ENCODE peak calls at places on chromosomes 3 and 15, in six cellular contexts. One of them, this sample, is unnamed.

GRCh38 chr15:69451951-69452701 is 492 bp upstream of the RPLP1 start:
- DNase-seq in foreskin keratinocyte: no peak
- DNase-seq in cardiac fibroblast: peak
- DNase-seq in amniotic stem cell: no peak
- DNase-seq in SHP77: peak
- DNase-seq in head of caudate nucleus: no peak
- DNase-seq in this sample: peak

GRCh38 chr15:38857814-38858213 is 293.2 kb upstream of the RASGRP1 start:
- DNase-seq in foreskin keratinocyte: no peak
- DNase-seq in cardiac fibroblast: no peak
- DNase-seq in amniotic stem cell: no peak
- DNase-seq in SHP77: no peak
- DNase-seq in head of caudate nucleus: no peak
- DNase-seq in this sample: no peak

GRCh38 chr3:10471337-10471721 is 34.1 kb downstream of the ATP2B2 start:
- DNase-seq in foreskin keratinocyte: no peak
- DNase-seq in cardiac fibroblast: peak
- DNase-seq in amniotic stem cell: no peak
- DNase-seq in SHP77: no peak
- DNase-seq in head of caudate nucleus: no peak
- DNase-seq in this sample: no peak

GRCh38 chr3:172591876-172592771 is 68.9 kb upstream of the TNFSF10 start:
- DNase-seq in foreskin keratinocyte: no peak
- DNase-seq in cardiac fibroblast: no peak
- DNase-seq in amniotic stem cell: no peak
- DNase-seq in SHP77: no peak
- DNase-seq in head of caudate nucleus: no peak
- DNase-seq in this sample: no peak

GRCh38 chr15:79065744-79066376 is 24.7 kb downstream of the RASGRF1 start:
- DNase-seq in foreskin keratinocyte: no peak
- DNase-seq in cardiac fibroblast: no peak
- DNase-seq in amniotic stem cell: no peak
- DNase-seq in SHP77: peak
- DNase-seq in head of caudate nucleus: no peak
- DNase-seq in this sample: no peak

GRCh38 chr3:16392733-16393132 is 120.8 kb downstream of the RFTN1 start:
- DNase-seq in foreskin keratinocyte: no peak
- DNase-seq in cardiac fibroblast: peak
- DNase-seq in amniotic stem cell: no peak
- DNase-seq in SHP77: no peak
- DNase-seq in head of caudate nucleus: no peak
- DNase-seq in this sample: no peak

GRCh38 chr3:72306800-72307341 is 521.9 kb upstream of the PROK2 start:
- DNase-seq in foreskin keratinocyte: no peak
- DNase-seq in cardiac fibroblast: no peak
- DNase-seq in amniotic stem cell: no peak
- DNase-seq in SHP77: peak
- DNase-seq in head of caudate nucleus: no peak
- DNase-seq in this sample: no peak

GRCh38 chr15:36632196-36632595 is 52.8 kb downstream of the CDIN1 start:
- DNase-seq in foreskin keratinocyte: peak
- DNase-seq in cardiac fibroblast: peak
- DNase-seq in amniotic stem cell: peak
- DNase-seq in SHP77: no peak
- DNase-seq in head of caudate nucleus: no peak
- DNase-seq in this sample: peak

GRCh38 chr3:39166134-39166710 is 12.8 kb upstream of the CSRNP1 start:
- DNase-seq in foreskin keratinocyte: peak
- DNase-seq in cardiac fibroblast: peak
- DNase-seq in amniotic stem cell: peak
- DNase-seq in SHP77: no peak
- DNase-seq in head of caudate nucleus: no peak
- DNase-seq in this sample: peak

GRCh38 chr15:48929611-48930170 is 34.0 kb downstream of the SHC4 start:
- DNase-seq in foreskin keratinocyte: peak
- DNase-seq in cardiac fibroblast: no peak
- DNase-seq in amniotic stem cell: no peak
- DNase-seq in SHP77: no peak
- DNase-seq in head of caudate nucleus: no peak
- DNase-seq in this sample: peak

GRCh38 chr3:58482917-58483636 is 8.8 kb upstream of the KCTD6 start:
- DNase-seq in foreskin keratinocyte: no peak
- DNase-seq in cardiac fibroblast: no peak
- DNase-seq in amniotic stem cell: no peak
- DNase-seq in SHP77: no peak
- DNase-seq in head of caudate nucleus: no peak
- DNase-seq in this sample: no peak

GRCh38 chr3:45026038-45026437 is at the start of gene CLEC3B:
- DNase-seq in foreskin keratinocyte: no peak
- DNase-seq in cardiac fibroblast: peak
- DNase-seq in amniotic stem cell: no peak
- DNase-seq in SHP77: no peak
- DNase-seq in head of caudate nucleus: no peak
- DNase-seq in this sample: peak

GRCh38 chr3:52606373-52607085 is 70.1 kb downstream of the UQCC5 start:
- DNase-seq in foreskin keratinocyte: peak
- DNase-seq in cardiac fibroblast: peak
- DNase-seq in amniotic stem cell: no peak
- DNase-seq in SHP77: peak
- DNase-seq in head of caudate nucleus: peak
- DNase-seq in this sample: peak

GRCh38 chr15:84725001-84725491 is 9.1 kb upstream of the SEC11A start:
- DNase-seq in foreskin keratinocyte: no peak
- DNase-seq in cardiac fibroblast: peak
- DNase-seq in amniotic stem cell: no peak
- DNase-seq in SHP77: no peak
- DNase-seq in head of caudate nucleus: no peak
- DNase-seq in this sample: peak

GRCh38 chr3:46300461-46300789 is 53.5 kb upstream of the CCR2 start:
- DNase-seq in foreskin keratinocyte: no peak
- DNase-seq in cardiac fibroblast: no peak
- DNase-seq in amniotic stem cell: no peak
- DNase-seq in SHP77: no peak
- DNase-seq in head of caudate nucleus: no peak
- DNase-seq in this sample: no peak

GRCh38 chr3:129723558-129724324 is 117.3 kb upstream of the PLXND1 start:
- DNase-seq in foreskin keratinocyte: peak
- DNase-seq in cardiac fibroblast: peak
- DNase-seq in amniotic stem cell: peak
- DNase-seq in SHP77: no peak
- DNase-seq in head of caudate nucleus: peak
- DNase-seq in this sample: peak

GRCh38 chr15:30001592-30001991 is 81.2 kb upstream of the GOLGA8J start:
- DNase-seq in foreskin keratinocyte: no peak
- DNase-seq in cardiac fibroblast: no peak
- DNase-seq in amniotic stem cell: no peak
- DNase-seq in SHP77: no peak
- DNase-seq in head of caudate nucleus: peak
- DNase-seq in this sample: no peak

GRCh38 chr3:195546130-195546560 is 3.0 kb upstream of the PPP1R2 start:
- DNase-seq in foreskin keratinocyte: peak
- DNase-seq in cardiac fibroblast: peak
- DNase-seq in amniotic stem cell: peak
- DNase-seq in SHP77: no peak
- DNase-seq in head of caudate nucleus: no peak
- DNase-seq in this sample: peak

GRCh38 chr15:96354731-96355560 is 24.4 kb downstream of the NR2F2 start:
- DNase-seq in foreskin keratinocyte: peak
- DNase-seq in cardiac fibroblast: peak
- DNase-seq in amniotic stem cell: peak
- DNase-seq in SHP77: no peak
- DNase-seq in head of caudate nucleus: no peak
- DNase-seq in this sample: peak

GRCh38 chr15:69583627-69584026 is 131.0 kb downstream of the RPLP1 start:
- DNase-seq in foreskin keratinocyte: no peak
- DNase-seq in cardiac fibroblast: no peak
- DNase-seq in amniotic stem cell: no peak
- DNase-seq in SHP77: no peak
- DNase-seq in head of caudate nucleus: no peak
- DNase-seq in this sample: no peak

GRCh38 chr3:150653110-150653561 is 50.0 kb downstream of the SELENOT start:
- DNase-seq in foreskin keratinocyte: no peak
- DNase-seq in cardiac fibroblast: no peak
- DNase-seq in amniotic stem cell: no peak
- DNase-seq in SHP77: no peak
- DNase-seq in head of caudate nucleus: no peak
- DNase-seq in this sample: no peak

GRCh38 chr3:20073683-20074082 is 33.4 kb downstream of the KAT2B start:
- DNase-seq in foreskin keratinocyte: no peak
- DNase-seq in cardiac fibroblast: no peak
- DNase-seq in amniotic stem cell: no peak
- DNase-seq in SHP77: no peak
- DNase-seq in head of caudate nucleus: no peak
- DNase-seq in this sample: no peak

GRCh38 chr3:11091088-11091590 is 63.2 kb upstream of the HRH1 start:
- DNase-seq in foreskin keratinocyte: no peak
- DNase-seq in cardiac fibroblast: peak
- DNase-seq in amniotic stem cell: no peak
- DNase-seq in SHP77: no peak
- DNase-seq in head of caudate nucleus: no peak
- DNase-seq in this sample: no peak

GRCh38 chr15:64009798-64010241 is 36.5 kb downstream of the DAPK2 start:
- DNase-seq in foreskin keratinocyte: peak
- DNase-seq in cardiac fibroblast: peak
- DNase-seq in amniotic stem cell: no peak
- DNase-seq in SHP77: no peak
- DNase-seq in head of caudate nucleus: no peak
- DNase-seq in this sample: peak

GRCh38 chr15:62732078-62732477 is 310.5 kb upstream of the TPM1 start:
- DNase-seq in foreskin keratinocyte: no peak
- DNase-seq in cardiac fibroblast: peak
- DNase-seq in amniotic stem cell: no peak
- DNase-seq in SHP77: no peak
- DNase-seq in head of caudate nucleus: no peak
- DNase-seq in this sample: no peak

GRCh38 chr3:194030372-194030771 is 105.6 kb upstream of the HES1 start:
- DNase-seq in foreskin keratinocyte: no peak
- DNase-seq in cardiac fibroblast: no peak
- DNase-seq in amniotic stem cell: no peak
- DNase-seq in SHP77: peak
- DNase-seq in head of caudate nucleus: no peak
- DNase-seq in this sample: no peak

GRCh38 chr3:120449701-120450216 is 1.0 kb downstream of the FSTL1 start:
- DNase-seq in foreskin keratinocyte: peak
- DNase-seq in cardiac fibroblast: peak
- DNase-seq in amniotic stem cell: no peak
- DNase-seq in SHP77: no peak
- DNase-seq in head of caudate nucleus: no peak
- DNase-seq in this sample: peak

GRCh38 chr3:197956070-197956469 is 3.9 kb upstream of the LMLN start:
- DNase-seq in foreskin keratinocyte: no peak
- DNase-seq in cardiac fibroblast: no peak
- DNase-seq in amniotic stem cell: no peak
- DNase-seq in SHP77: no peak
- DNase-seq in head of caudate nucleus: no peak
- DNase-seq in this sample: no peak

GRCh38 chr3:179949428-179949827 is 87.3 kb downstream of the PEX5L start:
- DNase-seq in foreskin keratinocyte: no peak
- DNase-seq in cardiac fibroblast: no peak
- DNase-seq in amniotic stem cell: no peak
- DNase-seq in SHP77: peak
- DNase-seq in head of caudate nucleus: no peak
- DNase-seq in this sample: no peak